ENCODE peak calls at places on chromosomes 4 and X, in six cellular contexts. O is foreskin fibroblast, K is Karpas-422, N is BJ, Z is neural progenitor cell, A is fibroblast of pulmonary artery. V is an unnamed sample.

GRCh38 chr4:8115203-8115520 is 43.5 kb downstream of the ABLIM2 start:
- DNase-seq in A (no peak), N (no peak), K (no peak), O (no peak), Z (no peak), V (no peak)

GRCh38 chrX:9873360-9873759 is 87.1 kb downstream of the SHROOM2 start:
- DNase-seq in K (no peak), N (no peak), A (no peak), Z (no peak), O (no peak), V (no peak)

GRCh38 chr4:101400096-101400495 is 52.8 kb upstream of the PPP3CA start:
- DNase-seq in A (peak), O (peak), N (no peak), Z (no peak), K (no peak), V (peak)

GRCh38 chr4:8540072-8540471 is 40.1 kb upstream of the GPR78 start:
- DNase-seq in N (no peak), Z (no peak), A (no peak), K (no peak), O (peak), V (no peak)

GRCh38 chr4:172813359-172813923 is 355.2 kb upstream of the GALNT7 start:
- DNase-seq in O (peak), A (no peak), Z (no peak), K (no peak), N (no peak), V (no peak)

GRCh38 chr4:52369649-52370048 is 289.5 kb downstream of the USP46 start:
- DNase-seq in O (no peak), Z (no peak), N (no peak), K (peak), A (no peak), V (no peak)

GRCh38 chrX:28920554-28920953 is 333.3 kb downstream of the IL1RAPL1 start:
- DNase-seq in Z (no peak), O (no peak), K (no peak), N (no peak), A (peak), V (no peak)

GRCh38 chr4:102302762-102303161 is 42.5 kb downstream of the SLC39A8 start:
- DNase-seq in Z (no peak), K (no peak), N (no peak), O (no peak), A (no peak), V (no peak)

GRCh38 chr4:827209-828081 is 1.5 kb upstream of the CPLX1 start:
- DNase-seq in A (no peak), O (no peak), N (no peak), Z (no peak), K (no peak), V (no peak)

GRCh38 chr4:26576171-26576829 is 7.6 kb upstream of the TBC1D19 start:
- DNase-seq in Z (peak), N (no peak), O (peak), A (peak), K (no peak), V (peak)

GRCh38 chr4:70613182-70613892 is 15.2 kb upstream of the ENAM start:
- DNase-seq in N (no peak), Z (no peak), O (no peak), K (no peak), A (no peak), V (no peak)

GRCh38 chr4:149631629-149632028 is 184.0 kb downstream of the IQCM start:
- DNase-seq in N (no peak), Z (no peak), O (no peak), K (no peak), A (no peak), V (no peak)
- H3K4me3 ChIP-seq in N (no peak), Z (no peak), O (no peak), K (no peak), A (no peak), V (no peak)

GRCh38 chrX:51608766-51609165 is 9.9 kb downstream of the CENPVL3 start:
- DNase-seq in O (peak), N (no peak), K (no peak), Z (no peak), A (no peak), V (peak)
- H3K4me3 ChIP-seq in O (no peak), N (no peak), K (no peak), Z (no peak), A (no peak), V (no peak)

DNA sequence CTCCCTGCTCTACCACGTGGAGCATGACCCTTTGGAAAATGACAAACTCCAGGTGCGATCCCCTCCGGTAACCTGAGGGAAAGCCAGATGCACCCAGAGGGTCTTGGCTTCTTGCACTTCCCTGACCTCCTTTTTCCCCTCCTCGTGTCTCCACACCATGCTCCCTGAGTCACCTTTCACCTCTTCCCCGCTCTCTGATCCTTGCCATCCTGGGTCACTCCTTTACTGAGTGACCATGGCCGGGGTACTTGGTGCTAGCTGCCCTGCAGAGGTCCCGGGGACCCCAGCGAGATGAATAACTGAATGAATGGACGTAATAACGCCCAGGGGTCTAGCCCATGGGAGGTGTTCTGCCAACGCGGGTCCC is 401 bp upstream of the ZFP92 start:
- DNase-seq in N (no peak), Z (no peak), A (no peak), K (no peak), O (no peak), V (no peak)
- H3K4me3 ChIP-seq in N (peak), Z (peak), A (peak), K (no peak), O (peak), V (peak)

GRCh38 chr4:93829531-93830089 is 1.1 kb downstream of the ATOH1 start:
- DNase-seq in A (no peak), Z (peak), K (no peak), N (no peak), O (peak), V (no peak)

GRCh38 chr4:93830090-93830818 is 1.7 kb downstream of the ATOH1 start:
- DNase-seq in N (no peak), A (no peak), O (no peak), Z (peak), K (no peak), V (no peak)

GRCh38 chr4:93832097-93832496 is 3.5 kb downstream of the ATOH1 start:
- DNase-seq in K (no peak), N (no peak), Z (peak), O (no peak), A (no peak), V (no peak)

GRCh38 chr4:93835929-93836328 is 7.4 kb downstream of the ATOH1 start:
- DNase-seq in O (no peak), N (no peak), Z (no peak), A (no peak), K (no peak), V (no peak)

DNA sequence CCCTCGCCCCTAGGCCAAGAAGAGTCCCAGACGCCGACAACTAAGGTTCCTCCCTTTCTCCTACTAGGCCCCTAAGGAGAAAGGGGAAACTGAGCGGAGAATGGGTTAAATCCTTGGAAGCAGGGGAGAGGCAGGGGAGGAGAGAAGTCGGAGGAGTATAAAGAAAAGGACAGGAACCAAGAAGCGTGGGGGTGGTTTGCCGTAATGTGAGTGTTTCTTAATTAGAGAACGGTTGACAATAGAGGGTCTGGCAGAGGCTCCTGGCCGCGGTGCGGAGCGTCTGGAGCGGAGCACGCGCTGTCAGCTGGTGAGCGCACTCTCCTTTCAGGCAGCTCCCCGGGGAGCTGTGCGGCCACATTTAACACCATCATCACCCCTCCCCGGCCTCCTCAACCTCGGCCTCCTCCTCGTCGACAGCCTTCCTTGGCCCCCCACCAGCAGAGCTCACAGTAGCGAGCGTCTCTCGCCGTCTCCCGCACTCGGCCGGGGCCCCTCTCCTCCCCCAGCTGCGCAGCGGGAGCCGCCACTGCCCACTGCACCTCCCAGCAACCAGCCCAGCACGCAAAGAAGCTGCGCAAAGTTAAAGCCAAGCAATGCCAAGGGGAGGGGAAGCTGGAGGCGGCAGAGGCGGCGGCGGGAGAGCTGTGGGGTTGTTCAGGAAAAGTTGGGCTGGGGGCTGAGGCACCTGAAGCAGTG is 6.0 kb downstream of the ATOH1 start:
- DNase-seq in N (no peak), O (no peak), A (no peak), K (no peak), Z (peak), V (no peak)
- H3K4me3 ChIP-seq in N (no peak), O (no peak), A (no peak), K (no peak), Z (peak), V (no peak)

GRCh38 chrX:47530054-47530453 is 31.0 kb upstream of the ARAF start:
- DNase-seq in O (no peak), K (no peak), Z (no peak), A (no peak), N (no peak), V (no peak)
- H3K4me3 ChIP-seq in O (no peak), K (no peak), Z (no peak), A (no peak), N (no peak), V (no peak)

GRCh38 chrX:132093239-132093860 is 34.5 kb downstream of the FRMD7 start:
- DNase-seq in O (no peak), K (no peak), N (no peak), Z (no peak), A (no peak), V (no peak)
- H3K4me3 ChIP-seq in O (no peak), K (no peak), N (no peak), Z (no peak), A (no peak), V (no peak)

DNA sequence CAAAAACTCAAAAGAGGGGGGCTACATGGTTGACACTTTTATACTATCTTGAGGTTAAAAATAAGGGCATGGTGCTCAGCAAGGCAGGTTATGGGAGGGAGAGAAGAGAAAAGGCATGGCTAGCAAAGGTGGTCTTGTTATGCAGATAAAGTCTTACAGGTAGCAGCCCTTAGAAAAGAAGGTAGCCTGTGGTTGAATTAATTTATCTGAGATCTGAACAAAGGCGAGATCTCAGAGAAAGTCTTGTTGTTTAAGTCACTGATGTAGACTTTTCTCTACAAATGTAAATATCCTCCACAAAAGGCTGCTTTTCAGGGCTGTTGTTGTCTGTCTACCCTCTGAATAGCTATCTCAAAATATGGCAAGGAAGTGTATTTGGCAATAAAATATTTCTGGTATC is 1250.4 kb downstream of the PCDH18 start:
- DNase-seq in A (no peak), K (no peak), O (no peak), Z (no peak), N (no peak), V (no peak)
- H3K4me3 ChIP-seq in A (no peak), K (no peak), O (no peak), Z (no peak), N (no peak), V (no peak)

V was measured in brain microvascular endothelial cell.